ENCODE peak calls at places on chromosomes 1 and 21, in five cellular contexts. X is ovary, S is AG10803, B is fibroblast of the aortic adventitia, P is tibial nerve. Z is an unnamed sample.

GRCh38 chr1:218328769-218329168 is 16.4 kb upstream of the TGFB2 start:
- DNase-seq in B (no peak), S (no peak), P (no peak), X (no peak), Z (no peak)

GRCh38 chr1:96748078-96748477 is 26.5 kb downstream of the PTBP2 start:
- DNase-seq in P (no peak), S (no peak), X (no peak), B (no peak), Z (no peak)

GRCh38 chr1:205518616-205519540 is 14.4 kb downstream of the CDK18 start:
- DNase-seq in S (no peak), B (no peak), P (no peak), X (no peak), Z (no peak)

GRCh38 chr1:211543003-211543402 is 36.0 kb downstream of the SLC30A1 start:
- DNase-seq in S (no peak), B (no peak), P (no peak), X (no peak), Z (no peak)

GRCh38 chr1:212873518-212873917 is 15.4 kb downstream of the FLVCR1 start:
- DNase-seq in S (no peak), P (no peak), B (no peak), X (no peak), Z (no peak)

GRCh38 chr1:14713077-14713476 is 114.6 kb downstream of the KAZN start:
- DNase-seq in B (no peak), S (no peak), X (no peak), P (no peak), Z (no peak)

GRCh38 chr1:47694011-47694890 is 256.4 kb downstream of the FOXD2 start:
- DNase-seq in S (no peak), B (no peak), P (no peak), X (no peak), Z (no peak)

GRCh38 chr1:77016371-77016770 is 149.1 kb downstream of the ST6GALNAC5 start:
- DNase-seq in B (no peak), X (no peak), S (no peak), P (no peak), Z (no peak)

GRCh38 chr1:17475729-17476128 is 36.3 kb upstream of the RCC2 start:
- DNase-seq in S (peak; percentile 80), B (peak; percentile 89), P (no peak), X (no peak), Z (peak; percentile 81)

GRCh38 chr1:190022709-190023108 is 455.0 kb downstream of the BRINP3 start:
- DNase-seq in X (no peak), S (no peak), B (no peak), P (no peak), Z (peak; percentile 3)

GRCh38 chr1:152392909-152393308 is 21.2 kb downstream of the CRNN start:
- DNase-seq in B (no peak), X (no peak), S (no peak), P (no peak), Z (no peak)

GRCh38 chr1:39692152-39693064 is 1.2 kb upstream of the HPCAL4 start:
- DNase-seq in B (no peak), S (no peak), P (no peak), X (peak; percentile 71), Z (no peak)

GRCh38 chr21:20790113-20790512 is 208.1 kb upstream of the NCAM2 start:
- DNase-seq in B (no peak), S (no peak), X (no peak), P (no peak), Z (no peak)

GRCh38 chr21:20789696-20790095 is 208.5 kb upstream of the NCAM2 start:
- DNase-seq in S (no peak), B (peak; percentile 20), P (no peak), X (no peak), Z (peak; percentile 16)
- TF ChIP-seq CTCF in S (no peak), B (no peak), P (no peak), X (no peak), Z (no peak)

GRCh38 chr1:161531986-161532875 is 7.9 kb downstream of the HSPA6 start:
- DNase-seq in X (no peak), B (no peak), P (no peak), S (no peak), Z (no peak)
- H3K4me3 ChIP-seq in X (peak overlapping the region; percentile 87), B (no peak overlapping the region), P (peak overlapping the region; percentile 15), S (peak overlapping the region; percentile 15), Z (peak overlapping the region; percentile 67)

GRCh38 chr1:35558374-35559316 is 1.0 kb downstream of the NCDN start:
- DNase-seq in S (no peak), B (no peak), X (peak; percentile 33), P (no peak), Z (peak; percentile 25)
- TF ChIP-seq CTCF in S (no peak), B (peak; percentile 27), X (no peak), P (no peak), Z (peak; percentile 8)

GRCh38 chr1:204491653-204492052 is 3.0 kb downstream of the PIK3C2B start:
- DNase-seq in P (no peak), B (no peak), S (no peak), X (no peak), Z (no peak)
- H3K4me3 ChIP-seq in P (no peak overlapping the region), B (no peak overlapping the region), S (no peak overlapping the region), X (no peak overlapping the region), Z (no peak overlapping the region)

GRCh38 chr1:196732526-196732925 is 42.1 kb upstream of the CFHR3 start:
- DNase-seq in X (no peak), P (no peak), S (no peak), B (no peak), Z (no peak)
- TF ChIP-seq CTCF in X (no peak), P (no peak), S (peak; percentile 13), B (peak; percentile 19), Z (peak; percentile 20)

GRCh38 chr21:45556645-45557601 is 14.7 kb upstream of the SLC19A1 start:
- DNase-seq in X (no peak), S (no peak), B (peak; percentile 18), P (no peak), Z (no peak)

GRCh38 chr21:45555557-45556301 is 13.5 kb upstream of the SLC19A1 start:
- DNase-seq in P (peak; percentile 69), S (peak; percentile 61), X (peak; percentile 74), B (peak; percentile 13), Z (peak; percentile 90)

GRCh38 chr21:45556302-45556644 is 14.0 kb upstream of the SLC19A1 start:
- DNase-seq in P (no peak), X (no peak), B (no peak), S (no peak), Z (no peak)

GRCh38 chr21:45554477-45555175 is 12.4 kb upstream of the SLC19A1 start:
- DNase-seq in X (peak; percentile 82), B (peak; percentile 63), S (peak; percentile 37), P (peak; percentile 71), Z (peak; percentile 73)

GRCh38 chr21:45555251-45555556 is 13.0 kb upstream of the SLC19A1 start:
- DNase-seq in X (no peak), P (no peak), B (no peak), S (no peak), Z (no peak)
- H3K4me3 ChIP-seq in X (peak overlapping the region; percentile 36), P (peak overlapping the region; percentile 52), B (no peak overlapping the region), S (no peak overlapping the region), Z (peak overlapping the region; percentile 53)

GRCh38 chr1:26035203-26035958 is 10.5 kb downstream of the SLC30A2 start:
- DNase-seq in B (peak; percentile 85), X (peak; percentile 93), S (peak; percentile 85), P (peak; percentile 88), Z (peak; percentile 89)
- TF ChIP-seq CTCF in B (no peak), X (no peak), S (peak; percentile 4), P (no peak), Z (no peak)

DNA sequence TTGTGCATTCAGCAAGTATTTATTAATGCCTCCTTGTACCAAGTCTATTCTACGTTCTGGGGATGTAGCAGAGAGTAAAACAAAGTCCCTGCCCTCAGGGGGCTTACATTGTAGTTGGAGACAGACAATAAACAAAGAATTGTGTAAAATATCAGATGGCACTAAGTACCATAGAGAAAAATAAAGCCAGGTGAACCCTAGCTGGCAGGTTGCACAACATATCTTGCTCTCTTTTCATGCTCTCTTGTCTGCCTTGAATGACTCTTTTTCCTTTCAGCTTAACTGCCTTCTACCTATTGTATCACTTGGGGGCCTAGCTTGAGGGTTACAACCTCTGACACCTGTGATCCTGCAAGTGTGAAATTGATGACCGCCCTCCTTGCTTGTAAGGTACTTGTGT is 20.7 kb upstream of the FASLG start:
- DNase-seq in B (no peak), S (no peak), X (no peak), P (no peak), Z (no peak)
- H3K4me3 ChIP-seq in B (no peak overlapping the region), S (no peak overlapping the region), X (no peak overlapping the region), P (no peak overlapping the region), Z (no peak overlapping the region)

DNA sequence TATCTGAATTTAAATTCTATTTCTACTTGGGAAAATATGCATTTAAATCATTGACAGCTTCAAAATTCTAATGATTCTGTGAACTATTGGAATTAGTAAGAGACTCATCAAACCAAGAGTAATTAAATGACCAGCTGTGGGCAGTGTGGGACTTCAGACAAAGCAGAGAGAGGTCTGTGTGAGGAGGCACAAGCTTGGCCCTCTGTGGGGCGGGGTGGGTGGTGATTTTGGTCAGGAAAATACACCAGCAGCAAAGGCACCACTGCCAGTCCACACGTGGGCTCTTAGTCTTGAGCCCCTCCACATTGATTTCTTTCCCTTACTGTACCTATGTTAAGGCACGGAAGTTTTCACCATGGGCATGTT is 39.2 kb upstream of the RAB4A start:
- DNase-seq in B (no peak), X (no peak), S (no peak), P (no peak), Z (no peak)
- TF ChIP-seq CTCF in B (no peak), X (no peak), S (no peak), P (no peak), Z (no peak)